ENCODE peak calls at places on chromosome 12, in seven cellular contexts. Y is mucosa of descending colon; G is epithelial cell of esophagus; T is effector memory CD4-positive, alpha-beta T cell; E is Kasumi-1; K is GM23338; Z is HFFc6. V is an unnamed sample.

GRCh38 chr12:14454098-14454907 is 88.8 kb downstream of the ATF7IP start:
- DNase-seq in E (peak), K (peak), T (peak), G (peak), Y (peak), Z (peak), V (no peak)

GRCh38 chr12:132559652-132560420 is 50.5 kb downstream of the LRCOL1 start:
- DNase-seq in K (peak), Y (peak), E (peak), Z (peak), T (no peak), G (peak), V (no peak)

GRCh38 chr12:131683266-131684014 is 27.4 kb upstream of the SFSWAP start:
- DNase-seq in Z (no peak), G (no peak), E (no peak), Y (no peak), K (no peak), T (no peak), V (no peak)

GRCh38 chr12:131825146-131825892 is 2.9 kb upstream of the MMP17 start:
- DNase-seq in Y (no peak), K (no peak), G (no peak), E (no peak), T (no peak), Z (no peak), V (no peak)

GRCh38 chr12:124548854-124549378 is 18.5 kb downstream of the NCOR2 start:
- DNase-seq in K (no peak), Y (peak), Z (peak), T (no peak), G (no peak), E (no peak), V (peak)

GRCh38 chr12:10771132-10771733 is 31.2 kb downstream of the TAS2R7 start:
- DNase-seq in T (no peak), Z (peak), K (peak), E (peak), G (peak), Y (no peak), V (no peak)

GRCh38 chr12:76680940-76681339 is 83.0 kb upstream of the ZDHHC17 start:
- DNase-seq in E (no peak), Z (peak), T (no peak), K (no peak), Y (no peak), G (no peak), V (no peak)

GRCh38 chr12:132986885-132987225 is 688 bp downstream of the ZNF26 start:
- DNase-seq in K (peak), G (peak), Z (no peak), Y (no peak), E (peak), T (no peak), V (no peak)

GRCh38 chr12:94586589-94587259 is 63.6 kb downstream of the TMCC3 start:
- DNase-seq in G (no peak), Y (peak), E (no peak), Z (no peak), T (no peak), K (no peak), V (no peak)

GRCh38 chr12:14846878-14847580 is 3.7 kb upstream of the ART4 start:
- DNase-seq in Y (no peak), K (no peak), T (no peak), G (no peak), E (no peak), Z (no peak), V (no peak)

GRCh38 chr12:6960291-6961277 is 9.4 kb downstream of the PTPN6 start:
- DNase-seq in Z (peak), T (no peak), E (peak), K (no peak), Y (no peak), G (no peak), V (no peak)

GRCh38 chr12:51533799-51534198 is 57.2 kb upstream of the SCN8A start:
- DNase-seq in K (peak), T (no peak), G (no peak), Z (no peak), E (no peak), Y (no peak), V (no peak)

GRCh38 chr12:86777335-86777734 is 521.1 kb upstream of the MGAT4C start:
- DNase-seq in T (no peak), K (no peak), E (no peak), G (no peak), Z (no peak), Y (no peak), V (no peak)

GRCh38 chr12:46752396-46752795 is 73.4 kb downstream of the SLC38A4 start:
- DNase-seq in G (no peak), E (no peak), T (no peak), Z (no peak), K (no peak), Y (no peak), V (no peak)

GRCh38 chr12:96170328-96170727 is 23.8 kb upstream of the ELK3 start:
- DNase-seq in K (no peak), Z (no peak), E (no peak), T (no peak), G (no peak), Y (no peak), V (no peak)

GRCh38 chr12:116372815-116373214 is 95.3 kb upstream of the MED13L start:
- DNase-seq in Z (no peak), T (no peak), E (no peak), K (no peak), Y (no peak), G (no peak), V (no peak)

GRCh38 chr12:79420146-79420618 is 270.6 kb downstream of the PAWR start:
- DNase-seq in G (peak), K (peak), E (peak), Y (peak), Z (peak), T (no peak), V (no peak)

GRCh38 chr12:82800185-82800584 is 113.5 kb downstream of the TMTC2 start:
- DNase-seq in E (no peak), G (peak), Y (no peak), T (no peak), K (no peak), Z (no peak), V (no peak)

GRCh38 chr12:80622271-80622670 is 85.2 kb upstream of the MYF6 start:
- DNase-seq in K (peak), G (peak), Y (no peak), Z (peak), T (no peak), E (peak), V (no peak)

GRCh38 chr12:66964629-66965028 is 285.8 kb upstream of the GRIP1 start:
- DNase-seq in G (no peak), T (peak), Y (no peak), K (no peak), Z (no peak), E (peak), V (no peak)

GRCh38 chr12:6540181-6540877 is 6.0 kb downstream of the GAPDH start:
- DNase-seq in T (peak), E (peak), K (peak), Y (peak), G (peak), Z (peak), V (peak)

GRCh38 chr12:68538722-68539614 is 71.7 kb upstream of the RAP1B start:
- DNase-seq in K (peak), G (no peak), Z (no peak), E (peak), Y (peak), T (peak), V (no peak)

GRCh38 chr12:10364839-10365681 is 24.8 kb downstream of the KLRK1 start:
- DNase-seq in T (peak), E (peak), G (peak), Y (peak), K (peak), Z (peak), V (no peak)

GRCh38 chr12:125492354-125493270 is 427.4 kb downstream of the AACS start:
- DNase-seq in E (no peak), Z (no peak), T (no peak), Y (peak), G (no peak), K (no peak), V (no peak)

GRCh38 chr12:122350444-122350843 is 72.0 kb downstream of the CLIP1 start:
- DNase-seq in E (no peak), Z (peak), K (no peak), T (no peak), Y (no peak), G (no peak), V (no peak)

GRCh38 chr12:94832780-94833760 is 170.4 kb downstream of the NDUFA12 start:
- DNase-seq in K (peak), E (no peak), G (no peak), Y (no peak), T (no peak), Z (no peak), V (no peak)

GRCh38 chr12:31651893-31652521 is 7.5 kb upstream of the ETFBKMT start:
- DNase-seq in E (no peak), G (no peak), Y (no peak), K (no peak), Z (no peak), T (no peak), V (no peak)

GRCh38 chr12:123690191-123690840 is 19.4 kb downstream of the TCTN2 start:
- DNase-seq in K (no peak), T (no peak), G (peak), E (no peak), Y (no peak), Z (no peak), V (no peak)

GRCh38 chr12:27177716-27178115 is 66.4 kb upstream of the STK38L start:
- DNase-seq in G (peak), T (no peak), K (no peak), Y (no peak), Z (peak), E (no peak), V (no peak)

GRCh38 chr12:7498832-7499231 is 4.7 kb downstream of the CD163 start:
- DNase-seq in K (no peak), T (no peak), E (no peak), Y (peak), G (no peak), Z (peak), V (no peak)

GRCh38 chr12:49367381-49368239 is at the start of gene SPATS2:
- DNase-seq in Y (peak), G (no peak), T (no peak), E (peak), K (peak), Z (no peak), V (no peak)

GRCh38 chr12:14260011-14260993 is 105.2 kb upstream of the ATF7IP start:
- DNase-seq in K (peak), E (no peak), Z (peak), G (peak), Y (peak), T (no peak), V (peak)

GRCh38 chr12:753401-754237 is 1.2 kb downstream of the WNK1 start:
- DNase-seq in Y (peak), E (peak), T (peak), G (no peak), K (peak), Z (no peak), V (peak)

GRCh38 chr12:111404362-111405148 is 1.2 kb upstream of the SH2B3 start:
- DNase-seq in G (no peak), Y (peak), T (peak), E (peak), Z (no peak), K (peak), V (no peak)

GRCh38 chr12:2998789-2999264 is 39.6 kb downstream of the TEAD4 start:
- DNase-seq in E (no peak), Z (peak), K (peak), T (no peak), G (peak), Y (no peak), V (no peak)

GRCh38 chr12:70260610-70261009 is 17.4 kb downstream of the CNOT2 start:
- DNase-seq in E (no peak), Y (no peak), T (no peak), G (no peak), K (no peak), Z (no peak), V (no peak)

GRCh38 chr12:81859521-81859920 is 100.4 kb upstream of the PPFIA2 start:
- DNase-seq in G (peak), Z (no peak), Y (peak), T (no peak), E (peak), K (no peak), V (no peak)

V was measured in CD14-positive monocyte.